ENCODE peak calls at places on chromosomes 2 and 18, in six cellular contexts. One of them, this sample, is unnamed.

GRCh38 chr2:222722327-222722946 is 51.0 kb downstream of the MOGAT1 start:
- DNase-seq in cardiac muscle cell: no peak
- DNase-seq in mesenchymal stem cell: peak; percentile 53
- DNase-seq in hepatocyte: no peak
- DNase-seq in tibial artery: no peak
- DNase-seq in IMR-90: peak; percentile 78
- DNase-seq in this sample: peak; percentile 47

GRCh38 chr2:96760986-96761832 is 507 bp downstream of the CNNM4 start:
- DNase-seq in cardiac muscle cell: no peak
- DNase-seq in mesenchymal stem cell: peak; percentile 21
- DNase-seq in hepatocyte: peak; percentile 37
- DNase-seq in tibial artery: no peak
- DNase-seq in IMR-90: no peak
- DNase-seq in this sample: no peak

GRCh38 chr18:50748243-50749229 is 71.3 kb downstream of the MRO start:
- DNase-seq in cardiac muscle cell: peak; percentile 31
- DNase-seq in mesenchymal stem cell: no peak
- DNase-seq in hepatocyte: peak; percentile 43
- DNase-seq in tibial artery: no peak
- DNase-seq in IMR-90: no peak
- DNase-seq in this sample: no peak

GRCh38 chr2:74658516-74658915 is 4.5 kb downstream of the SEMA4F start:
- DNase-seq in cardiac muscle cell: no peak
- DNase-seq in mesenchymal stem cell: peak; percentile 14
- DNase-seq in hepatocyte: no peak
- DNase-seq in tibial artery: no peak
- DNase-seq in IMR-90: peak; percentile 91
- DNase-seq in this sample: peak; percentile 76

GRCh38 chr2:100780203-100781008 is 39.5 kb upstream of the NPAS2 start:
- DNase-seq in cardiac muscle cell: no peak
- DNase-seq in mesenchymal stem cell: peak; percentile 35
- DNase-seq in hepatocyte: peak; percentile 62
- DNase-seq in tibial artery: no peak
- DNase-seq in IMR-90: peak; percentile 81
- DNase-seq in this sample: no peak

GRCh38 chr2:199309973-199310372 is 147.8 kb downstream of the SATB2 start:
- DNase-seq in cardiac muscle cell: no peak
- DNase-seq in mesenchymal stem cell: no peak
- DNase-seq in hepatocyte: no peak
- DNase-seq in tibial artery: no peak
- DNase-seq in IMR-90: no peak
- DNase-seq in this sample: no peak

GRCh38 chr2:17239550-17239949 is 278.7 kb downstream of the RAD51AP2 start:
- DNase-seq in cardiac muscle cell: no peak
- DNase-seq in mesenchymal stem cell: no peak
- DNase-seq in hepatocyte: no peak
- DNase-seq in tibial artery: no peak
- DNase-seq in IMR-90: no peak
- DNase-seq in this sample: no peak

GRCh38 chr2:20759487-20759886 is 63.4 kb downstream of the LDAH start:
- DNase-seq in cardiac muscle cell: no peak
- DNase-seq in mesenchymal stem cell: no peak
- DNase-seq in hepatocyte: no peak
- DNase-seq in tibial artery: no peak
- DNase-seq in IMR-90: no peak
- DNase-seq in this sample: no peak

GRCh38 chr18:6920099-6920955 is 190.8 kb downstream of the ARHGAP28 start:
- DNase-seq in cardiac muscle cell: peak; percentile 73
- DNase-seq in mesenchymal stem cell: peak; percentile 53
- DNase-seq in hepatocyte: peak; percentile 72
- DNase-seq in tibial artery: no peak
- DNase-seq in IMR-90: peak; percentile 68
- DNase-seq in this sample: peak; percentile 20

GRCh38 chr2:192267484-192267883 is 72.8 kb upstream of the TMEFF2 start:
- DNase-seq in cardiac muscle cell: no peak
- DNase-seq in mesenchymal stem cell: peak; percentile 56
- DNase-seq in hepatocyte: no peak
- DNase-seq in tibial artery: no peak
- DNase-seq in IMR-90: peak; percentile 91
- DNase-seq in this sample: no peak

GRCh38 chr2:43225093-43225787 is 1.2 kb downstream of the ZFP36L2 start:
- DNase-seq in cardiac muscle cell: peak; percentile 45
- DNase-seq in mesenchymal stem cell: peak; percentile 80
- DNase-seq in hepatocyte: peak; percentile 70
- DNase-seq in tibial artery: peak; percentile 81
- DNase-seq in IMR-90: peak; percentile 64
- DNase-seq in this sample: peak; percentile 85

GRCh38 chr2:112150447-112150846 is 12.3 kb downstream of the FBLN7 start:
- DNase-seq in cardiac muscle cell: no peak
- DNase-seq in mesenchymal stem cell: peak; percentile 73
- DNase-seq in hepatocyte: peak; percentile 55
- DNase-seq in tibial artery: peak; percentile 68
- DNase-seq in IMR-90: peak; percentile 95
- DNase-seq in this sample: peak; percentile 71

GRCh38 chr2:24435391-24436316 is 55.4 kb upstream of the NCOA1 start:
- DNase-seq in cardiac muscle cell: peak; percentile 43
- DNase-seq in mesenchymal stem cell: peak; percentile 31
- DNase-seq in hepatocyte: peak; percentile 70
- DNase-seq in tibial artery: peak; percentile 77
- DNase-seq in IMR-90: peak; percentile 65
- DNase-seq in this sample: peak; percentile 12

GRCh38 chr18:56799756-56800155 is 148.6 kb downstream of the WDR7 start:
- DNase-seq in cardiac muscle cell: no peak
- DNase-seq in mesenchymal stem cell: peak; percentile 16
- DNase-seq in hepatocyte: no peak
- DNase-seq in tibial artery: no peak
- DNase-seq in IMR-90: peak; percentile 34
- DNase-seq in this sample: no peak

GRCh38 chr2:121285077-121285449 is at the start of gene TFCP2L1:
- DNase-seq in cardiac muscle cell: peak; percentile 42
- DNase-seq in mesenchymal stem cell: no peak
- DNase-seq in hepatocyte: peak; percentile 73
- DNase-seq in tibial artery: no peak
- DNase-seq in IMR-90: no peak
- DNase-seq in this sample: peak; percentile 41

GRCh38 chr18:9123520-9123919 is 13.1 kb upstream of the ANKRD12 start:
- DNase-seq in cardiac muscle cell: no peak
- DNase-seq in mesenchymal stem cell: no peak
- DNase-seq in hepatocyte: no peak
- DNase-seq in tibial artery: no peak
- DNase-seq in IMR-90: no peak
- DNase-seq in this sample: no peak

GRCh38 chr2:123262856-123263255 is 762.2 kb upstream of the CNTNAP5 start:
- DNase-seq in cardiac muscle cell: no peak
- DNase-seq in mesenchymal stem cell: no peak
- DNase-seq in hepatocyte: no peak
- DNase-seq in tibial artery: no peak
- DNase-seq in IMR-90: no peak
- DNase-seq in this sample: no peak

GRCh38 chr18:62526098-62527025 is 3.5 kb downstream of the ZCCHC2 start:
- DNase-seq in cardiac muscle cell: peak; percentile 84
- DNase-seq in mesenchymal stem cell: peak; percentile 85
- DNase-seq in hepatocyte: peak; percentile 89
- DNase-seq in tibial artery: peak; percentile 92
- DNase-seq in IMR-90: peak; percentile 80
- DNase-seq in this sample: peak; percentile 83

GRCh38 chr2:239676716-239677454 is 276.1 kb upstream of the HDAC4 start:
- DNase-seq in cardiac muscle cell: no peak
- DNase-seq in mesenchymal stem cell: no peak
- DNase-seq in hepatocyte: no peak
- DNase-seq in tibial artery: peak; percentile 49
- DNase-seq in IMR-90: no peak
- DNase-seq in this sample: no peak

GRCh38 chr2:183543731-183544130 is 419.5 kb downstream of the NUP35 start:
- DNase-seq in cardiac muscle cell: no peak
- DNase-seq in mesenchymal stem cell: no peak
- DNase-seq in hepatocyte: peak; percentile 56
- DNase-seq in tibial artery: no peak
- DNase-seq in IMR-90: no peak
- DNase-seq in this sample: no peak

GRCh38 chr2:216799873-216800421 is 59.9 kb downstream of the TNP1 start:
- DNase-seq in cardiac muscle cell: no peak
- DNase-seq in mesenchymal stem cell: peak; percentile 88
- DNase-seq in hepatocyte: peak; percentile 35
- DNase-seq in tibial artery: peak; percentile 87
- DNase-seq in IMR-90: peak; percentile 74
- DNase-seq in this sample: peak; percentile 44

GRCh38 chr2:29879456-29879855 is 41.9 kb downstream of the ALK start:
- DNase-seq in cardiac muscle cell: no peak
- DNase-seq in mesenchymal stem cell: no peak
- DNase-seq in hepatocyte: no peak
- DNase-seq in tibial artery: no peak
- DNase-seq in IMR-90: no peak
- DNase-seq in this sample: no peak

GRCh38 chr2:10043906-10044601 is 704 bp downstream of the KLF11 start:
- DNase-seq in cardiac muscle cell: peak; percentile 96
- DNase-seq in mesenchymal stem cell: peak; percentile 91
- DNase-seq in hepatocyte: peak; percentile 98
- DNase-seq in tibial artery: peak; percentile 99
- DNase-seq in IMR-90: peak; percentile 86
- DNase-seq in this sample: peak; percentile 96
- H3K4me3 ChIP-seq in cardiac muscle cell: peak overlapping the region; percentile 81
- H3K4me3 ChIP-seq in mesenchymal stem cell: peak overlapping the region; percentile 85
- H3K4me3 ChIP-seq in hepatocyte: peak overlapping the region; percentile 26
- H3K4me3 ChIP-seq in tibial artery: peak overlapping the region; percentile 70
- H3K4me3 ChIP-seq in IMR-90: peak overlapping the region; percentile 62
- H3K4me3 ChIP-seq in this sample: peak overlapping the region; percentile 58

GRCh38 chr18:79873449-79874110 is 75.8 kb downstream of the KCNG2 start:
- DNase-seq in cardiac muscle cell: peak; percentile 13
- DNase-seq in mesenchymal stem cell: no peak
- DNase-seq in hepatocyte: no peak
- DNase-seq in tibial artery: no peak
- DNase-seq in IMR-90: no peak
- DNase-seq in this sample: no peak
- H3K27me3 ChIP-seq in cardiac muscle cell: no peaks in the 10 kb centered on the region
- H3K27me3 ChIP-seq in mesenchymal stem cell: peaks cover 64% of the 10 kb centered on the region
- H3K27me3 ChIP-seq in hepatocyte: no peaks in the 10 kb centered on the region
- H3K27me3 ChIP-seq in tibial artery: no peaks in the 10 kb centered on the region
- H3K27me3 ChIP-seq in IMR-90: no peaks in the 10 kb centered on the region
- H3K27me3 ChIP-seq in this sample: no peaks in the 10 kb centered on the region

GRCh38 chr2:42052702-42053481 is 5.1 kb downstream of the PKDCC start:
- DNase-seq in cardiac muscle cell: peak; percentile 45
- DNase-seq in mesenchymal stem cell: peak; percentile 77
- DNase-seq in hepatocyte: peak; percentile 56
- DNase-seq in tibial artery: peak; percentile 88
- DNase-seq in IMR-90: peak; percentile 67
- DNase-seq in this sample: no peak

GRCh38 chr2:42054657-42055430 is 7.0 kb downstream of the PKDCC start:
- DNase-seq in cardiac muscle cell: no peak
- DNase-seq in mesenchymal stem cell: no peak
- DNase-seq in hepatocyte: peak; percentile 78
- DNase-seq in tibial artery: no peak
- DNase-seq in IMR-90: no peak
- DNase-seq in this sample: no peak

GRCh38 chr2:42053482-42053790 is 5.6 kb downstream of the PKDCC start:
- DNase-seq in cardiac muscle cell: no peak
- DNase-seq in mesenchymal stem cell: no peak
- DNase-seq in hepatocyte: no peak
- DNase-seq in tibial artery: no peak
- DNase-seq in IMR-90: no peak
- DNase-seq in this sample: no peak

GRCh38 chr2:42055573-42056514 is 8.0 kb downstream of the PKDCC start:
- DNase-seq in cardiac muscle cell: no peak
- DNase-seq in mesenchymal stem cell: peak; percentile 9
- DNase-seq in hepatocyte: peak; percentile 89
- DNase-seq in tibial artery: no peak
- DNase-seq in IMR-90: no peak
- DNase-seq in this sample: no peak

GRCh38 chr2:42053791-42054656 is 6.2 kb downstream of the PKDCC start:
- DNase-seq in cardiac muscle cell: peak; percentile 79
- DNase-seq in mesenchymal stem cell: peak; percentile 51
- DNase-seq in hepatocyte: no peak
- DNase-seq in tibial artery: peak; percentile 93
- DNase-seq in IMR-90: no peak
- DNase-seq in this sample: no peak
- H3K36me3 ChIP-seq in cardiac muscle cell: peaks cover 39% of the 10 kb centered on the region
- H3K36me3 ChIP-seq in mesenchymal stem cell: peaks cover 51% of the 10 kb centered on the region
- H3K36me3 ChIP-seq in hepatocyte: no peaks in the 10 kb centered on the region
- H3K36me3 ChIP-seq in tibial artery: peaks cover 41% of the 10 kb centered on the region
- H3K36me3 ChIP-seq in IMR-90: peaks cover 81% of the 10 kb centered on the region
- H3K36me3 ChIP-seq in this sample: peaks cover 70% of the 10 kb centered on the region

GRCh38 chr2:235672720-235673119 is 178.9 kb downstream of the AGAP1 start:
- DNase-seq in cardiac muscle cell: no peak
- DNase-seq in mesenchymal stem cell: no peak
- DNase-seq in hepatocyte: no peak
- DNase-seq in tibial artery: no peak
- DNase-seq in IMR-90: no peak
- DNase-seq in this sample: no peak
- H3K4me3 ChIP-seq in cardiac muscle cell: no peak overlapping the region
- H3K4me3 ChIP-seq in mesenchymal stem cell: no peak overlapping the region
- H3K4me3 ChIP-seq in hepatocyte: no peak overlapping the region
- H3K4me3 ChIP-seq in tibial artery: no peak overlapping the region
- H3K4me3 ChIP-seq in IMR-90: no peak overlapping the region
- H3K4me3 ChIP-seq in this sample: no peak overlapping the region

DNA sequence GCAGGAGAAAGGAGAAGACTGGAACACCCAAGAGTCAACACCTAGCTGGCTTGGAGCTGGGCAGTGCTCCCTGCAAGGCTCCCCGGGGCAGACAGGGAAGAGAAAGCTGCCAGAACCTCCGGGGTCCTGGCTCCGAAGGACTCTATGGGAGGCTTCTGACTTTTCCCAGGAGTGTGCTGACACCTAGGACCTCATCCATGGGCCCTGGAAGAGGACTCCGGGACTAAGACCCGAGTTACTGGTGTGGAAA is 37.8 kb upstream of the ATP6V1B1 start:
- DNase-seq in cardiac muscle cell: no peak
- DNase-seq in mesenchymal stem cell: no peak
- DNase-seq in hepatocyte: no peak
- DNase-seq in tibial artery: no peak
- DNase-seq in IMR-90: no peak
- DNase-seq in this sample: no peak
- H3K27me3 ChIP-seq in cardiac muscle cell: peaks cover 99% of the 10 kb centered on the region
- H3K27me3 ChIP-seq in mesenchymal stem cell: peaks cover 84% of the 10 kb centered on the region
- H3K27me3 ChIP-seq in hepatocyte: peaks cover 98% of the 10 kb centered on the region
- H3K27me3 ChIP-seq in tibial artery: no peaks in the 10 kb centered on the region
- H3K27me3 ChIP-seq in IMR-90: peaks cover 72% of the 10 kb centered on the region
- H3K27me3 ChIP-seq in this sample: no peaks in the 10 kb centered on the region

DNA sequence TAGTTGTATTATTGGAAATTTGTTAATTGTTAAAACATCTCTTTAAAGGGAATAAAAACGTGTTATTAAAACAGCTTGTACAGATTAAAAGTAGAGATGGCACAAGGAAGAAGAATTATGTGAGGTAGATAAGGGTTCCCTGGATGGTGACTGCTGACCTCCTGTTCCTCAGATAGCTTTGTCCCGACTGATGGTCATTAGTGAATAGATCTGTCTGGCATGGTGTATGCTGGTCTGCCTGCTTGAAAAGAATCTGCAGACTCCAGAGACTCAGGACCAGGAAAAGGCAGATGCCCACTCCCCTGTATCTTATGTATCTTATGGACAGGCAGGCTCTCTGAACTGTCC is 5.6 kb upstream of the FARP2 start:
- DNase-seq in cardiac muscle cell: no peak
- DNase-seq in mesenchymal stem cell: no peak
- DNase-seq in hepatocyte: no peak
- DNase-seq in tibial artery: no peak
- DNase-seq in IMR-90: no peak
- DNase-seq in this sample: no peak
- H3K36me3 ChIP-seq in cardiac muscle cell: peaks cover 80% of the 10 kb centered on the region
- H3K36me3 ChIP-seq in mesenchymal stem cell: peaks cover 45% of the 10 kb centered on the region
- H3K36me3 ChIP-seq in hepatocyte: peaks cover 4% of the 10 kb centered on the region
- H3K36me3 ChIP-seq in tibial artery: peaks cover 82% of the 10 kb centered on the region
- H3K36me3 ChIP-seq in IMR-90: peaks cover 66% of the 10 kb centered on the region
- H3K36me3 ChIP-seq in this sample: peaks cover 89% of the 10 kb centered on the region

This sample was measured in MG63.